ENCODE peak calls at places on chromosomes 13 and 19, in five cellular contexts. S is fibroblast of lung, I is hepatocyte, N is GM23248, P is heart left ventricle. K is an unnamed sample.

GRCh38 chr13:113748101-113748861 is 10.7 kb upstream of the TMEM255B start:
- DNase-seq in S (no peak), I (no peak), P (no peak), N (no peak), K (no peak)

GRCh38 chr13:40377783-40378182 is 288.7 kb downstream of the FOXO1 start:
- DNase-seq in S (peak; percentile 48), N (peak; percentile 79), I (no peak), P (no peak), K (no peak)

GRCh38 chr13:26709461-26709860 is 51.1 kb downstream of the GPR12 start:
- DNase-seq in S (no peak), I (no peak), N (no peak), P (no peak), K (no peak)

GRCh38 chr19:4130635-4131438 is 6.9 kb upstream of the MAP2K2 start:
- DNase-seq in S (peak; percentile 85), I (peak; percentile 76), N (peak; percentile 71), P (no peak), K (peak; percentile 89)

GRCh38 chr13:42762251-42762650 is 19.1 kb upstream of the FAM216B start:
- DNase-seq in P (no peak), I (peak; percentile 17), N (no peak), S (no peak), K (peak; percentile 23)

GRCh38 chr13:99086869-99087129 is 108.9 kb upstream of the DOCK9 start:
- DNase-seq in I (no peak), S (peak; percentile 25), N (no peak), P (no peak), K (peak; percentile 42)

GRCh38 chr13:33740134-33740538 is 77.8 kb upstream of the RFC3 start:
- DNase-seq in S (peak; percentile 56), I (no peak), P (no peak), N (peak; percentile 91), K (peak; percentile 45)

GRCh38 chr13:43304945-43305344 is 281.6 kb downstream of the DNAJC15 start:
- DNase-seq in I (no peak), S (no peak), N (no peak), P (no peak), K (no peak)

GRCh38 chr13:60351326-60351725 is 45.7 kb upstream of the TDRD3 start:
- DNase-seq in N (peak; percentile 49), P (no peak), I (peak; percentile 20), S (peak; percentile 91), K (peak; percentile 15)

GRCh38 chr13:79935121-79935520 is 405.8 kb downstream of the SPRY2 start:
- DNase-seq in N (peak; percentile 18), S (no peak), P (no peak), I (no peak), K (no peak)

GRCh38 chr13:30004204-30004603 is 153.8 kb upstream of the UBL3 start:
- DNase-seq in I (no peak), P (no peak), S (no peak), N (peak; percentile 46), K (peak; percentile 35)

GRCh38 chr13:86918682-86919081 is 752.5 kb upstream of the SLITRK5 start:
- DNase-seq in P (no peak), I (no peak), N (no peak), S (no peak), K (no peak)

GRCh38 chr13:101575591-101575990 is 123.1 kb downstream of the ITGBL1 start:
- DNase-seq in P (no peak), N (peak; percentile 56), I (no peak), S (no peak), K (peak; percentile 12)

GRCh38 chr19:46009530-46010510 is 13.0 kb downstream of the PGLYRP1 start:
- DNase-seq in P (peak; percentile 64), I (peak; percentile 77), S (peak; percentile 70), N (peak; percentile 65), K (peak; percentile 55)

GRCh38 chr19:42286349-42287016 is 15.4 kb upstream of the PRR19 start:
- DNase-seq in P (peak; percentile 62), S (peak; percentile 52), I (peak; percentile 36), N (peak; percentile 42), K (no peak)

GRCh38 chr19:18800636-18801035 is 9.5 kb upstream of the COMP start:
- DNase-seq in I (no peak), S (no peak), N (no peak), P (no peak), K (no peak)

GRCh38 chr13:43057653-43058317 is 34.4 kb downstream of the DNAJC15 start:
- DNase-seq in I (no peak), S (peak; percentile 20), N (no peak), P (no peak), K (no peak)

GRCh38 chr19:45568732-45569131 is 15.9 kb downstream of the OPA3 start:
- DNase-seq in I (peak; percentile 26), S (peak; percentile 73), P (no peak), N (peak; percentile 94), K (peak; percentile 85)

GRCh38 chr19:36100476-36100875 is 10.5 kb upstream of the OVOL3 start:
- DNase-seq in P (peak; percentile 80), S (no peak), N (no peak), I (no peak), K (no peak)

GRCh38 chr13:107466326-107466725 is 749.0 kb downstream of the LIG4 start:
- DNase-seq in S (no peak), I (peak; percentile 63), P (no peak), N (peak; percentile 61), K (no peak)

GRCh38 chr13:94249512-94249911 is 230.0 kb downstream of the DCT start:
- DNase-seq in S (peak; percentile 63), I (no peak), P (no peak), N (peak; percentile 78), K (peak; percentile 61)

GRCh38 chr13:49517461-49517860 is 21.7 kb downstream of the PHF11 start:
- DNase-seq in I (peak; percentile 36), S (peak; percentile 31), P (no peak), N (no peak), K (no peak)

GRCh38 chr19:35293733-35294309 is 1.9 kb downstream of the MAG start:
- DNase-seq in P (no peak), N (no peak), S (no peak), I (no peak), K (no peak)

GRCh38 chr19:45495178-45495577 is 1.7 kb downstream of the RTN2 start:
- DNase-seq in P (no peak), S (no peak), I (no peak), N (no peak), K (no peak)

GRCh38 chr19:47471733-47472457 is at the start of gene SLC8A2:
- DNase-seq in P (peak; percentile 76), N (peak; percentile 67), I (peak; percentile 93), S (peak; percentile 74), K (peak; percentile 40)

GRCh38 chr19:49686503-49687088 is 2.8 kb upstream of the ADM5 start:
- DNase-seq in N (no peak), I (no peak), P (no peak), S (no peak), K (no peak)
- H3K36me3 ChIP-seq in N (peaks cover 8% of the 10 kb centered on the region), I (peaks cover 3% of the 10 kb centered on the region), P (peaks cover 4% of the 10 kb centered on the region), S (peaks cover 29% of the 10 kb centered on the region), K (peaks cover 18% of the 10 kb centered on the region)

DNA sequence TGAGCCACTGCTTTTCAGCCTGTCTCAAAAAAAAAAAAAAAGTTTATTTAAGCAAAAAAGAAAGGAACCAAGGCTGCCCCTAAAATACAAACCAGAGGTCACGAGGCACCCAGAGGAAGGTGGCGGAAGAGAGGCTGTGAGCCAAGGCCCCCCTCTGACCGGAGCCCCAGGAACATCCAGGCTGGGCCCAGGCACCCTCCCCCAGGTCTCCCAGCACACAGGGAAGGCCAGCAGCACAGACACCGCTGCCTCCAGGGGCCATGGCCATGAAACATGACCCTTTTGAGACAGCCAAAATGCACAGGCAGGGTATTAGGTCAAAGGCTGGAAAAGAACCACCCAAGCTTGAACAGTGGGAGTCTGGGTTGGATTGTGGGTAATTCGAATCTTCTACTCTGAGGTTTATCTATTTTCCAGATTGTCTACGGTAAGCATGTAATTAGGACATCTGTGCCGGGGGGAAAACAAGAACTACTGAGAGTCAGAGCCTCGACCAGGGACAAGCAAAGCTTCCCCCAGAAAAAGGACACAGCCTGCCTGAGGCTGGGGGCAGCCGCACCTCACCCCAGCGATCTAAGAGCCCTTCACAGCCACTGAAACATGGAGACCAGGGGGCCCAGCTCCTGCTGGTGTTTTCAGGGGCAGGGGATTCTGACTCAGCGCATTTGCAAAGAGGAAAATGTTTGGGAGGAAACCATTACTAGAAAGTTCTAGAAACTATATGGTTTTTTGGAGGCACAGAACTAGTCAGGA is 8.4 kb downstream of the PEX11G start:
- DNase-seq in P (no peak), I (no peak), S (no peak), N (no peak), K (no peak)
- H3K27ac ChIP-seq in P (peak overlapping the region; percentile 43), I (peak overlapping the region; percentile 43), S (no peak overlapping the region), N (no peak overlapping the region), K (no peak overlapping the region)

GRCh38 chr13:41509996-41510395 is 52.6 kb downstream of the RGCC start:
- DNase-seq in S (no peak), P (no peak), I (no peak), N (no peak), K (no peak)

GRCh38 chr13:41511827-41512226 is 54.5 kb downstream of the RGCC start:
- DNase-seq in S (no peak), N (no peak), P (no peak), I (no peak), K (no peak)

GRCh38 chr13:41514853-41515395 is 57.6 kb downstream of the RGCC start:
- DNase-seq in N (no peak), S (no peak), P (no peak), I (no peak), K (no peak)

GRCh38 chr13:41513600-41513999 is 56.2 kb downstream of the RGCC start:
- DNase-seq in I (no peak), S (no peak), P (no peak), N (no peak), K (no peak)

GRCh38 chr13:41512441-41512840 is 55.1 kb downstream of the RGCC start:
- DNase-seq in S (no peak), I (no peak), P (no peak), N (no peak), K (no peak)
- H3K36me3 ChIP-seq in S (no peaks in the 10 kb centered on the region), I (no peaks in the 10 kb centered on the region), P (no peaks in the 10 kb centered on the region), N (no peaks in the 10 kb centered on the region), K (no peaks in the 10 kb centered on the region)

DNA sequence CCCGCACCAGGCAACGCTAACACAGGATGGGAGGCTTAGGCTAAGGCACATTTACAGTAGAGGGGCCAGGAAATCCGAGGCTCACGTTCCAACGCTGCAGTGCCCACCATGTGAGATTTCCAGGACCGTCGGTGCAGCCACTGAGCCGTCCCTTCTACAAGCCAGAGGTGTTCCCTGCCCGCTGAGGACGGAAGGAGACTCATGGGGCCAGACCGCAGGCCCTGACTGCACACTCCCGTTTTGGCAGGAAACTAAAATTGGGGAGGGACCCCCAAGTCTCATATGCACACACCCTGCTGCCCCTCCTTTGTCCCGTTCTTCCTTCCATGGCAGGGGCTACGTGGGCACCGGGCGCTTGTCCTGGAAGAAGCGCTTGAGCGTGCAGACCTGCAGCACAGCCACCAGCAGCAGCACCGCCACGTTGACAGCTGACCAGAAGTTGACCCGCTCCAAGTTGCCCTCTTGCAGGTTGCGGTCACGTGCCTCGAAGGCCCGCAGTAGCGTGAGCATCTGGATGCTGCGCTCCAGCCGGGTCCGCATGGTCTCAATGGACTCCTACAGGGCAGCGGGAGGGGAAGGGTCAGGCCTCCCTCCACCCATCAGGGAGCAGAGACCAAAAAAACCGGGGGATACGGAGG is 3.2 kb downstream of the TMED1 start:
- DNase-seq in I (no peak), P (no peak), N (no peak), S (no peak), K (no peak)
- H3K27ac ChIP-seq in I (no peak overlapping the region), P (no peak overlapping the region), N (no peak overlapping the region), S (no peak overlapping the region), K (no peak overlapping the region)

GRCh38 chr19:2440515-2440914 is 13.1 kb upstream of the TIMM13 start:
- DNase-seq in N (no peak), I (no peak), S (no peak), P (no peak), K (no peak)
- H3K36me3 ChIP-seq in N (no peaks in the 10 kb centered on the region), I (no peaks in the 10 kb centered on the region), S (peaks cover 32% of the 10 kb centered on the region), P (no peaks in the 10 kb centered on the region), K (peaks cover 14% of the 10 kb centered on the region)

K was measured in mammary epithelial cell.